ENCODE peak calls at places on chromosomes 1 and 21, in seven cellular contexts. B is A549, C is transverse colon, T is prostate gland, Q is heart left ventricle, S is body of pancreas, O is IMR-90. N is an unnamed sample.

GRCh38 chr1:201320168-201320842 is 37.0 kb downstream of the PKP1 start:
- DNase-seq in O (no peak), C (no peak), S (no peak), Q (no peak), T (no peak), B (no peak), N (no peak)

GRCh38 chr21:34986561-34987533 is 62.3 kb downstream of the RUNX1 start:
- DNase-seq in B (no peak), C (no peak), Q (no peak), T (no peak), S (no peak), O (peak), N (peak)

GRCh38 chr1:21618059-21618458 is 51.1 kb downstream of the RAP1GAP start:
- DNase-seq in C (no peak), Q (no peak), S (no peak), B (no peak), O (no peak), T (no peak), N (no peak)

GRCh38 chr1:194512957-194513356 is 1326.5 kb upstream of the B3GALT2 start:
- DNase-seq in O (peak), B (no peak), C (no peak), S (no peak), T (no peak), Q (no peak), N (no peak)

GRCh38 chr1:172964864-172965263 is 85.9 kb downstream of the TNFSF18 start:
- DNase-seq in B (no peak), C (no peak), Q (no peak), T (no peak), O (peak), S (no peak), N (no peak)

GRCh38 chr1:67766117-67766978 is 66.9 kb downstream of the GNG12 start:
- DNase-seq in B (no peak), C (no peak), O (peak), T (no peak), Q (no peak), S (peak), N (no peak)

GRCh38 chr1:110976089-110976488 is 12.4 kb upstream of the LRIF1 start:
- DNase-seq in T (no peak), B (no peak), O (peak), S (no peak), Q (no peak), C (no peak), N (no peak)

GRCh38 chr21:42556960-42557359 is 43.3 kb downstream of the SLC37A1 start:
- DNase-seq in O (no peak), T (no peak), S (peak), Q (peak), B (no peak), C (peak), N (no peak)

GRCh38 chr1:39639333-39640130 is at the start of gene HEYL:
- DNase-seq in T (no peak), C (peak), S (peak), O (peak), B (peak), Q (peak), N (no peak)
- TF ChIP-seq POLR2A in T (no peak), C (no peak), S (peak), O (no peak), B (peak), Q (peak), N (no peak)

GRCh38 chr1:152440635-152441471 is 26.8 kb upstream of the CRNN start:
- DNase-seq in T (peak), S (peak), O (peak), Q (peak), B (peak), C (peak), N (peak)
- TF ChIP-seq POLR2A in T (no peak), S (no peak), O (no peak), Q (no peak), B (no peak), C (no peak), N (no peak)

DNA sequence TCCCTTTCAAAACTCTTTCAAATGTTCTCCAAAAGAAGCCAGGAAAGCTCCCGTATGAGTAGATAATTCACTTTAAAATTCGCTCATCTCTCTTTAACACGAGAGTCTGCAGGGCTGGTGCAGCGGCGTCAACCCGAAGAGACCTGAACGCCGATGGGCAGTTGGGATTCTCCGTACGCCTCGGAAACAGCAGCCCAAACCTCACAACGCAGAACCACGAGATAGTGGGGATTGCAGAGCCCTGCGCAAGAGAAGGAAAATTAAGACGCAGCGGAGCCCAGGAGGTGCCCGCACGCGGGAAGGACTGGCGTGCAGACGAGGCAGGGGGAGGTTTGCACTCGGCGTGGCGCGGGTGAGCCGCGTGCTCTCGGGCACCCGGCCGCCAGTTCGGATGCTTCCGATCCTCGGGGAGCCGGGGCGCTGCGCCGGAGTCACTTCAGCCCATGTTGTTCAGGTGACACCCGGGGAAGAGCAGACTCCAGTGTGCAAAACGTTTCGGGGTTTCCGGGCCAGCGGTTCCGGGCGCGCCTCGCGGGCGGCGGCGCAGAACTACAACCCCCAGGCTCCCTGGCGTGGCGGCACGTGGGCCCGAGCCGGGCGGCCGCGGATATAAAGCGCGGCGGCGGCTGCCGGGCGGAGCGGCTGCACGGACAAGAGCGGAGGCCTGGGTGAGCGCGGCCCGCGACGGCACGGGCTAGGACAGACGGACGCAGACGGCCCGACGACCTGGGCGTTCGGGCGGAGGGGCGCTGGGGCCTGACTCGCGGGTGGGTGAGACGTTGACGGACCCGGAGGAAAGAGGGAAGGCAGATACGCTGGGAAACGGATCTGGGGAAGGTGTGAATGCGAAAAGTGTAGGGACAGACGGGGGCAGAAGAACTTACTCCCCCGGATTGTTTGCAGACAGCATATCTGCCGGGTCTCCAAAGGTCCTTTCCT is at the start of gene NPL:
- DNase-seq in O (peak), C (peak), S (peak), B (peak), T (peak), Q (peak), N (peak)
- TF ChIP-seq POLR2A in O (peak), C (peak), S (peak), B (peak), T (peak), Q (peak), N (peak)

GRCh38 chr1:230393722-230394121 is 32.4 kb downstream of the PGBD5 start:
- DNase-seq in T (no peak), Q (no peak), C (no peak), B (no peak), S (no peak), O (no peak), N (no peak)
- TF ChIP-seq POLR2A in T (no peak), Q (no peak), C (no peak), B (no peak), S (no peak), O (no peak), N (no peak)

DNA sequence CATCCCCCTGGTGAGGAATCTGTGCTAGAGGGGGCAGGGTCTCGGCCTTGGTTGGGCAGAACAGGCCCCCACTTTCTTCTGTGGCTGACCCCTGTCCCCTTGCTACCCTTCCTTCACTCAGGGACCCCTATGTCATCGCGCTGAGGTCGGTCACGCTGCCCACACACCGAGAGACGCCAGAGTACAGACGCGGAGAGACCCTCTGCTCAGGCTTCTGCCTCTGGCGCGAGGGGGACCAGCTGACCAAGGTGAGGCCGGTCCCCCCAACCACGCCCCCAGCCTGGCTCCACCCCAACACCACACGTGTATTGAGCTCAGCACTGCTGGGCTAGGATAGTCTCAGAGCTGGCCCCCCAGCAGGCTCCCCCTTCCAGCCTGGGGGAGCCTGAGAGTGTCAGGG is 15.5 kb downstream of the FAM151A start:
- DNase-seq in C (no peak), S (no peak), O (no peak), T (no peak), Q (peak), B (no peak), N (no peak)
- TF ChIP-seq POLR2A in C (no peak), S (no peak), O (no peak), T (no peak), Q (no peak), B (no peak), N (no peak)